ENCODE peak calls at places on chromosomes 1 and 21, in seven cellular contexts. One of them, this sample, is unnamed.
A peak's percentile ranks its signal among the peaks of the same experiment; 100 is the strongest.

GRCh38 chr1:192238421-192238820 is 78.4 kb upstream of the RGS21 start:
- DNase-seq in Karpas-422: peak; percentile 46
- DNase-seq in esophagus muscularis mucosa: no peak
- DNase-seq in astrocyte: no peak
- DNase-seq in lower lobe of right lung: no peak
- DNase-seq in neuronal stem cell: no peak
- DNase-seq in thyroid gland: no peak
- DNase-seq in this sample: no peak

GRCh38 chr1:154669464-154670282 is 61.7 kb upstream of the ADAR start:
- DNase-seq in astrocyte: peak; percentile 59
- DNase-seq in neuronal stem cell: peak; percentile 75
- DNase-seq in esophagus muscularis mucosa: no peak
- DNase-seq in Karpas-422: peak; percentile 93
- DNase-seq in lower lobe of right lung: peak; percentile 80
- DNase-seq in thyroid gland: peak; percentile 79
- DNase-seq in this sample: peak; percentile 78

GRCh38 chr1:107264561-107264960 is 123.7 kb downstream of the NTNG1 start:
- DNase-seq in esophagus muscularis mucosa: no peak
- DNase-seq in lower lobe of right lung: no peak
- DNase-seq in thyroid gland: no peak
- DNase-seq in neuronal stem cell: no peak
- DNase-seq in astrocyte: peak; percentile 48
- DNase-seq in Karpas-422: no peak
- DNase-seq in this sample: no peak

GRCh38 chr1:16019580-16020277 is 1.9 kb upstream of the HSPB7 start:
- DNase-seq in esophagus muscularis mucosa: no peak
- DNase-seq in Karpas-422: no peak
- DNase-seq in astrocyte: peak; percentile 41
- DNase-seq in neuronal stem cell: no peak
- DNase-seq in lower lobe of right lung: no peak
- DNase-seq in thyroid gland: peak; percentile 67
- DNase-seq in this sample: no peak

GRCh38 chr1:87588445-87588844 is 259.8 kb downstream of the LMO4 start:
- DNase-seq in thyroid gland: no peak
- DNase-seq in lower lobe of right lung: no peak
- DNase-seq in astrocyte: no peak
- DNase-seq in esophagus muscularis mucosa: no peak
- DNase-seq in neuronal stem cell: no peak
- DNase-seq in Karpas-422: no peak
- DNase-seq in this sample: no peak

GRCh38 chr1:82597620-82598019 is 796.9 kb downstream of the ADGRL2 start:
- DNase-seq in Karpas-422: no peak
- DNase-seq in lower lobe of right lung: no peak
- DNase-seq in astrocyte: peak; percentile 42
- DNase-seq in thyroid gland: no peak
- DNase-seq in esophagus muscularis mucosa: no peak
- DNase-seq in neuronal stem cell: no peak
- DNase-seq in this sample: no peak

GRCh38 chr1:110638062-110638461 is 31.9 kb upstream of the KCNA2 start:
- DNase-seq in thyroid gland: no peak
- DNase-seq in Karpas-422: no peak
- DNase-seq in esophagus muscularis mucosa: no peak
- DNase-seq in astrocyte: no peak
- DNase-seq in lower lobe of right lung: no peak
- DNase-seq in neuronal stem cell: no peak
- DNase-seq in this sample: no peak

GRCh38 chr1:79982218-79982617 is 975.7 kb upstream of the ADGRL4 start:
- DNase-seq in neuronal stem cell: no peak
- DNase-seq in lower lobe of right lung: peak; percentile 59
- DNase-seq in astrocyte: peak; percentile 84
- DNase-seq in Karpas-422: no peak
- DNase-seq in esophagus muscularis mucosa: peak; percentile 94
- DNase-seq in thyroid gland: peak; percentile 85
- DNase-seq in this sample: no peak

GRCh38 chr1:37872692-37873091 is 13.3 kb upstream of the MTF1 start:
- DNase-seq in lower lobe of right lung: no peak
- DNase-seq in Karpas-422: no peak
- DNase-seq in esophagus muscularis mucosa: no peak
- DNase-seq in astrocyte: no peak
- DNase-seq in neuronal stem cell: no peak
- DNase-seq in thyroid gland: no peak
- DNase-seq in this sample: no peak

GRCh38 chr1:83960669-83961277 is 38.2 kb downstream of the TTLL7 start:
- DNase-seq in Karpas-422: no peak
- DNase-seq in astrocyte: no peak
- DNase-seq in esophagus muscularis mucosa: no peak
- DNase-seq in thyroid gland: no peak
- DNase-seq in neuronal stem cell: no peak
- DNase-seq in lower lobe of right lung: no peak
- DNase-seq in this sample: no peak

GRCh38 chr21:32916522-32917099 is 109.1 kb upstream of the OLIG2 start:
- DNase-seq in thyroid gland: no peak
- DNase-seq in Karpas-422: peak; percentile 66
- DNase-seq in lower lobe of right lung: no peak
- DNase-seq in astrocyte: no peak
- DNase-seq in esophagus muscularis mucosa: no peak
- DNase-seq in neuronal stem cell: no peak
- DNase-seq in this sample: peak; percentile 6

GRCh38 chr1:183956559-183957188 is 80.9 kb downstream of the COLGALT2 start:
- DNase-seq in lower lobe of right lung: no peak
- DNase-seq in astrocyte: peak; percentile 85
- DNase-seq in thyroid gland: no peak
- DNase-seq in esophagus muscularis mucosa: no peak
- DNase-seq in Karpas-422: peak; percentile 76
- DNase-seq in neuronal stem cell: no peak
- DNase-seq in this sample: peak; percentile 65

GRCh38 chr1:101175474-101175873 is 61.3 kb upstream of the S1PR1 start:
- DNase-seq in esophagus muscularis mucosa: no peak
- DNase-seq in astrocyte: no peak
- DNase-seq in thyroid gland: no peak
- DNase-seq in Karpas-422: no peak
- DNase-seq in neuronal stem cell: no peak
- DNase-seq in lower lobe of right lung: no peak
- DNase-seq in this sample: no peak

GRCh38 chr1:99146129-99146848 is 118.0 kb upstream of the PLPPR4 start:
- DNase-seq in neuronal stem cell: no peak
- DNase-seq in Karpas-422: no peak
- DNase-seq in thyroid gland: no peak
- DNase-seq in esophagus muscularis mucosa: no peak
- DNase-seq in lower lobe of right lung: no peak
- DNase-seq in astrocyte: no peak
- DNase-seq in this sample: no peak

GRCh38 chr1:27773732-27774445 is 870 bp downstream of the STX12 start:
- DNase-seq in neuronal stem cell: peak; percentile 5
- DNase-seq in lower lobe of right lung: no peak
- DNase-seq in esophagus muscularis mucosa: no peak
- DNase-seq in thyroid gland: no peak
- DNase-seq in astrocyte: peak; percentile 43
- DNase-seq in Karpas-422: peak; percentile 72
- DNase-seq in this sample: peak; percentile 43

GRCh38 chr1:3518256-3518655 is 63.8 kb downstream of the ARHGEF16 start:
- DNase-seq in esophagus muscularis mucosa: no peak
- DNase-seq in neuronal stem cell: no peak
- DNase-seq in astrocyte: no peak
- DNase-seq in Karpas-422: peak; percentile 51
- DNase-seq in thyroid gland: no peak
- DNase-seq in lower lobe of right lung: no peak
- DNase-seq in this sample: no peak

GRCh38 chr1:114234408-114235119 is 80.9 kb upstream of the SYT6 start:
- DNase-seq in lower lobe of right lung: no peak
- DNase-seq in Karpas-422: peak; percentile 41
- DNase-seq in thyroid gland: no peak
- DNase-seq in astrocyte: no peak
- DNase-seq in esophagus muscularis mucosa: peak; percentile 87
- DNase-seq in neuronal stem cell: no peak
- DNase-seq in this sample: no peak

GRCh38 chr1:89780721-89781120 is 40.1 kb upstream of the LRRC8D start:
- DNase-seq in thyroid gland: no peak
- DNase-seq in esophagus muscularis mucosa: no peak
- DNase-seq in Karpas-422: peak; percentile 80
- DNase-seq in lower lobe of right lung: no peak
- DNase-seq in astrocyte: peak; percentile 41
- DNase-seq in neuronal stem cell: no peak
- DNase-seq in this sample: peak; percentile 15

GRCh38 chr1:183205196-183205781 is 19.2 kb downstream of the LAMC2 start:
- DNase-seq in lower lobe of right lung: no peak
- DNase-seq in esophagus muscularis mucosa: no peak
- DNase-seq in Karpas-422: no peak
- DNase-seq in astrocyte: peak; percentile 36
- DNase-seq in neuronal stem cell: no peak
- DNase-seq in thyroid gland: no peak
- DNase-seq in this sample: no peak

GRCh38 chr1:78223417-78224215 is 177.8 kb downstream of the GIPC2 start:
- DNase-seq in thyroid gland: no peak
- DNase-seq in Karpas-422: no peak
- DNase-seq in esophagus muscularis mucosa: no peak
- DNase-seq in lower lobe of right lung: no peak
- DNase-seq in astrocyte: peak; percentile 42
- DNase-seq in neuronal stem cell: no peak
- DNase-seq in this sample: no peak

DNA sequence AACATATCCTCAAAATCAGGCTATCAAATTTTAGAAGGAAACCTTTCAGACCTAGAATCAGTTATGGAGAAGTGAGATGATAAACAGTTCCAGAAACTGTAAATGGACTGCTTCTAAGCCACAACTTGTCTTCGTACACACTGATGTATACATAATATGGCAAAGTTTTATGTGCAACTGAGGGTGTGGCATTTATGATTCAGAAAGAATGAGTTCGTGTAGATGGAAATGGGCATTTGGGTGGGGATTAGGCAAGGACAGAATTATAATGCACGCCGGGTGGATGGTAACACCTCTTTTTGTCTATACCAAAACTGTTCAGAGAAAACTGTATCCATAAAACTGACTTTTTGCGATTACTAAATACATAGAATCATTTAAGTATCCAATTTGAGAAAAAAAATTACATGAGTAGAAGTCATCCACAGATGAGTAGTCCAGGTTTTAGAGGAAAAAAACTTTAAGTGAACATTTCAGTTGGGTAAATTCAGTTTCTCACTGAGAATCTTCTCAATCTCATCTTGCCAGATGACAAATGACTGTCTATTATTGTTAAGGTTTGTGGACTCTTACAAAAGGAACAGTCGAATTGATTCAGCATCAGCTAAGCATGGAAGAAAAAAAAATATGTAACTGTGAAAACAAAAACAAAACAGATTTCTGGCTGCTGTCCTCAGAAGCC is 22.5 kb downstream of the ERRFI1 start:
- DNase-seq in thyroid gland: no peak
- DNase-seq in neuronal stem cell: no peak
- DNase-seq in astrocyte: no peak
- DNase-seq in Karpas-422: no peak
- DNase-seq in lower lobe of right lung: no peak
- DNase-seq in esophagus muscularis mucosa: no peak
- DNase-seq in this sample: no peak
- H3K27ac ChIP-seq in thyroid gland: no peak overlapping the region
- H3K27ac ChIP-seq in neuronal stem cell: no peak overlapping the region
- H3K27ac ChIP-seq in astrocyte: peak overlapping the region; percentile 72
- H3K27ac ChIP-seq in Karpas-422: no peak overlapping the region
- H3K27ac ChIP-seq in lower lobe of right lung: peak overlapping the region; percentile 76
- H3K27ac ChIP-seq in esophagus muscularis mucosa: peak overlapping the region; percentile 87
- H3K27ac ChIP-seq in this sample: peak overlapping the region; percentile 53

GRCh38 chr1:6591644-6592043 is 11.0 kb downstream of the KLHL21 start:
- DNase-seq in Karpas-422: no peak
- DNase-seq in neuronal stem cell: no peak
- DNase-seq in lower lobe of right lung: no peak
- DNase-seq in thyroid gland: no peak
- DNase-seq in esophagus muscularis mucosa: no peak
- DNase-seq in astrocyte: no peak
- DNase-seq in this sample: no peak

GRCh38 chr1:6590046-6590445 is 10.3 kb downstream of the ZBTB48 start:
- DNase-seq in neuronal stem cell: no peak
- DNase-seq in thyroid gland: no peak
- DNase-seq in Karpas-422: no peak
- DNase-seq in lower lobe of right lung: no peak
- DNase-seq in astrocyte: no peak
- DNase-seq in esophagus muscularis mucosa: no peak
- DNase-seq in this sample: no peak

GRCh38 chr1:6592865-6593593 is 9.6 kb downstream of the KLHL21 start:
- DNase-seq in astrocyte: no peak
- DNase-seq in thyroid gland: no peak
- DNase-seq in esophagus muscularis mucosa: no peak
- DNase-seq in Karpas-422: no peak
- DNase-seq in neuronal stem cell: no peak
- DNase-seq in lower lobe of right lung: no peak
- DNase-seq in this sample: no peak

GRCh38 chr1:6592441-6592840 is 10.2 kb downstream of the KLHL21 start:
- DNase-seq in neuronal stem cell: no peak
- DNase-seq in lower lobe of right lung: no peak
- DNase-seq in Karpas-422: no peak
- DNase-seq in thyroid gland: no peak
- DNase-seq in astrocyte: no peak
- DNase-seq in esophagus muscularis mucosa: no peak
- DNase-seq in this sample: no peak

GRCh38 chr1:6591222-6591621 is 11.4 kb downstream of the ZBTB48 start:
- DNase-seq in esophagus muscularis mucosa: no peak
- DNase-seq in neuronal stem cell: no peak
- DNase-seq in lower lobe of right lung: peak; percentile 59
- DNase-seq in thyroid gland: no peak
- DNase-seq in astrocyte: no peak
- DNase-seq in Karpas-422: no peak
- DNase-seq in this sample: no peak
- H3K36me3 ChIP-seq in esophagus muscularis mucosa: peaks cover 88% of the 10 kb centered on the region
- H3K36me3 ChIP-seq in neuronal stem cell: peaks cover 53% of the 10 kb centered on the region
- H3K36me3 ChIP-seq in lower lobe of right lung: peaks cover 83% of the 10 kb centered on the region
- H3K36me3 ChIP-seq in thyroid gland: peaks cover 48% of the 10 kb centered on the region
- H3K36me3 ChIP-seq in astrocyte: peaks cover 36% of the 10 kb centered on the region
- H3K36me3 ChIP-seq in Karpas-422: peaks cover 16% of the 10 kb centered on the region
- H3K36me3 ChIP-seq in this sample: peaks cover 10% of the 10 kb centered on the region

GRCh38 chr21:16211339-16212303 is 481.8 kb downstream of the USP25 start:
- DNase-seq in astrocyte: peak; percentile 59
- DNase-seq in lower lobe of right lung: no peak
- DNase-seq in esophagus muscularis mucosa: no peak
- DNase-seq in Karpas-422: no peak
- DNase-seq in neuronal stem cell: no peak
- DNase-seq in thyroid gland: no peak
- DNase-seq in this sample: no peak
- H3K4me1 ChIP-seq in astrocyte: peaks cover 6% of the 10 kb centered on the region
- H3K4me1 ChIP-seq in lower lobe of right lung: peaks cover 16% of the 10 kb centered on the region
- H3K4me1 ChIP-seq in esophagus muscularis mucosa: peaks cover 25% of the 10 kb centered on the region
- H3K4me1 ChIP-seq in Karpas-422: peaks cover 14% of the 10 kb centered on the region
- H3K4me1 ChIP-seq in neuronal stem cell: peaks cover 2% of the 10 kb centered on the region
- H3K4me1 ChIP-seq in thyroid gland: peaks cover 23% of the 10 kb centered on the region
- H3K4me1 ChIP-seq in this sample: no peaks in the 10 kb centered on the region

DNA sequence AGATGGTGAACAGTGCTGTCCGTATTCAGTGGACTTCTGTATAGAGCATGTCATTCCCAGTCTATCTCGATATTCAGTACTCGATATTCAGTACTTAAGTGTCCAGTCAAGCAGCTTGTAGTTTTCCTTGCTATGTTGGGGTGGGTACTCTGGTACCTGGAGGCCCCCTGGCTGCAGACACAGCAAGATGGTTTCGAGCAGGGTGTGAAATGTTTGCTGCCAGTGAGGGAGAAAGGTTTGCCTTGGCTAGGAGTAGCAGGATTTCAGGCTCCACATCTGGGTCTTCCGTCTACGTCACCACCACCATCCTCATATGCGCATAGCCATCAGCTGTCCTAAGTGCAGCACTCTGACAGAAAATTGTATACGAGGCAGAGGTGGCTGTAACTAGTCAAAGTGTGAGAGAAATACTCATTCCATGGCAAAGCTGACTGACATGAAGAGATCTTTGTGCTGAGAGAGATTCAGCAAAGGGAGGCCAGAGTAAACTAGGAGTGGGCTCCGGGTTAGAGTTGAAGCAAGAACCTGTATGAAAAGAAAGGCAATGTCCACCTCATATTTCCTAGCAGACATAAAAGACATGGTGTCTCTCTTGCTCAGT is 212.6 kb downstream of the NFIA start:
- DNase-seq in thyroid gland: no peak
- DNase-seq in lower lobe of right lung: no peak
- DNase-seq in esophagus muscularis mucosa: no peak
- DNase-seq in Karpas-422: no peak
- DNase-seq in neuronal stem cell: no peak
- DNase-seq in astrocyte: no peak
- DNase-seq in this sample: no peak
- H3K27ac ChIP-seq in thyroid gland: no peak overlapping the region
- H3K27ac ChIP-seq in lower lobe of right lung: no peak overlapping the region
- H3K27ac ChIP-seq in esophagus muscularis mucosa: no peak overlapping the region
- H3K27ac ChIP-seq in Karpas-422: no peak overlapping the region
- H3K27ac ChIP-seq in neuronal stem cell: no peak overlapping the region
- H3K27ac ChIP-seq in astrocyte: no peak overlapping the region
- H3K27ac ChIP-seq in this sample: no peak overlapping the region